ENCODE peak calls at places on chromosome 11, in five cellular contexts. N is HT-29, W is nucleus accumbens, E is T-helper 1 cell, Q is RPMI7951. Z is an unnamed sample.
A peak's percentile ranks its signal among the peaks of the same experiment; 100 is the strongest.

GRCh38 chr11:60307507-60308195 is 19.4 kb upstream of the MS4A6E start:
- DNase-seq in N (no peak), W (no peak), E (peak; percentile 1), Q (no peak), Z (no peak)

GRCh38 chr11:65445101-65445603 is 22.6 kb downstream of the NEAT1 start:
- DNase-seq in N (peak; percentile 14), W (no peak), E (peak; percentile 39), Q (no peak), Z (no peak)

GRCh38 chr11:77151804-77152513 is 23.9 kb downstream of the MYO7A start:
- DNase-seq in N (no peak), W (no peak), E (peak; percentile 72), Q (peak; percentile 52), Z (no peak)

GRCh38 chr11:80592546-80592945 is 1151.7 kb upstream of the TENM4 start:
- DNase-seq in N (no peak), W (no peak), E (no peak), Q (no peak), Z (no peak)

GRCh38 chr11:61054513-61054912 is 47.8 kb upstream of the CD5 start:
- DNase-seq in N (no peak), W (no peak), E (no peak), Q (no peak), Z (no peak)

GRCh38 chr11:518463-519202 is 11.6 kb upstream of the RNH1 start:
- DNase-seq in N (peak; percentile 100), W (no peak), E (peak; percentile 93), Q (peak; percentile 95), Z (peak; percentile 87)

GRCh38 chr11:19200410-19201201 is 1.2 kb downstream of the CSRP3 start:
- DNase-seq in N (no peak), W (no peak), E (no peak), Q (peak; percentile 77), Z (no peak)

GRCh38 chr11:123760894-123761293 is 6.6 kb upstream of the OR6X1 start:
- DNase-seq in N (no peak), W (no peak), E (peak; percentile 59), Q (no peak), Z (no peak)

GRCh38 chr11:95301497-95301896 is 70.5 kb upstream of the SESN3 start:
- DNase-seq in N (no peak), W (no peak), E (no peak), Q (no peak), Z (no peak)

GRCh38 chr11:47324520-47324919 is 28.0 kb downstream of the MYBPC3 start:
- DNase-seq in N (no peak), W (no peak), E (no peak), Q (no peak), Z (no peak)

GRCh38 chr11:37926772-37927171 is 1328.7 kb upstream of the RAG2 start:
- DNase-seq in N (no peak), W (no peak), E (no peak), Q (no peak), Z (no peak)

GRCh38 chr11:70849031-70849430 is 403.3 kb downstream of the SHANK2 start:
- DNase-seq in N (no peak), W (no peak), E (no peak), Q (no peak), Z (no peak)

GRCh38 chr11:121300313-121300971 is 7.9 kb downstream of the SC5D start:
- DNase-seq in N (no peak), W (no peak), E (no peak), Q (no peak), Z (no peak)

GRCh38 chr11:30758012-30758411 is 171.9 kb upstream of the MPPED2 start:
- DNase-seq in N (no peak), W (no peak), E (no peak), Q (no peak), Z (no peak)

GRCh38 chr11:46541593-46542371 is 52.0 kb downstream of the AMBRA1 start:
- DNase-seq in N (peak; percentile 86), W (no peak), E (no peak), Q (no peak), Z (no peak)

GRCh38 chr11:48047616-48048015 is 67.3 kb downstream of the PTPRJ start:
- DNase-seq in N (no peak), W (no peak), E (no peak), Q (peak; percentile 48), Z (no peak)

GRCh38 chr11:113091578-113091844 is 130.3 kb downstream of the NCAM1 start:
- DNase-seq in N (no peak), W (no peak), E (no peak), Q (peak; percentile 61), Z (no peak)

GRCh38 chr11:128643661-128644060 is 50.2 kb upstream of the FLI1 start:
- DNase-seq in N (no peak), W (no peak), E (no peak), Q (peak; percentile 15), Z (no peak)

GRCh38 chr11:116853461-116854073 is 16.1 kb upstream of the APOA1 start:
- DNase-seq in N (peak; percentile 54), W (no peak), E (peak; percentile 94), Q (peak; percentile 96), Z (peak; percentile 41)

GRCh38 chr11:34792143-34792542 is 124.0 kb downstream of the APIP start:
- DNase-seq in N (no peak), W (no peak), E (no peak), Q (peak; percentile 21), Z (no peak)

GRCh38 chr11:64661146-64661545 is 61.9 kb downstream of the NRXN2 start:
- DNase-seq in N (no peak), W (no peak), E (no peak), Q (peak; percentile 88), Z (no peak)

GRCh38 chr11:2511421-2512369 is 66.9 kb downstream of the KCNQ1 start:
- DNase-seq in N (no peak), W (no peak), E (no peak), Q (no peak), Z (no peak)

GRCh38 chr11:89436071-89436470 is 55.1 kb downstream of the NOX4 start:
- DNase-seq in N (no peak), W (no peak), E (no peak), Q (no peak), Z (no peak)

GRCh38 chr11:13446444-13446843 is 16.6 kb downstream of the BTBD10 start:
- DNase-seq in N (no peak), W (no peak), E (no peak), Q (no peak), Z (no peak)

GRCh38 chr11:113529606-113530005 is 54.4 kb upstream of the DRD2 start:
- DNase-seq in N (no peak), W (no peak), E (no peak), Q (peak; percentile 37), Z (no peak)